ENCODE peak calls at places on chromosomes 12 and 14, in eight cellular contexts. F is HFFc6, B is EL, X is GM04504, R is HEK293T, D is A172, L is NCI-H1092 treated with DMSO at 0.1 percent for 48 hours, C is NCI-H345. A is an unnamed sample.

GRCh38 chr12:131192951-131193350 is 239.2 kb downstream of the ADGRD1 start:
- DNase-seq in X (no peak), L (no peak), R (no peak), D (no peak), C (no peak), B (no peak), F (no peak), A (no peak)

GRCh38 chr12:82757611-82758010 is 70.9 kb downstream of the TMTC2 start:
- DNase-seq in L (no peak), R (no peak), F (no peak), C (no peak), D (no peak), B (no peak), X (no peak), A (no peak)

GRCh38 chr12:43058616-43059015 is 469.1 kb upstream of the PRICKLE1 start:
- DNase-seq in D (no peak), B (no peak), X (no peak), F (no peak), R (no peak), C (no peak), L (no peak), A (no peak)

GRCh38 chr12:47361389-47362031 is 281.8 kb upstream of the AMIGO2 start:
- DNase-seq in D (no peak), R (peak), C (no peak), F (no peak), B (peak), L (no peak), X (no peak), A (no peak)

GRCh38 chr14:27190286-27190685 is 592.5 kb upstream of the NOVA1 start:
- DNase-seq in C (no peak), R (no peak), L (no peak), F (no peak), B (no peak), X (no peak), D (no peak), A (no peak)

GRCh38 chr14:105899657-105900397 is 373.4 kb downstream of the TMEM121 start:
- DNase-seq in B (no peak), D (no peak), C (no peak), R (no peak), L (no peak), X (no peak), F (no peak), A (no peak)

GRCh38 chr14:70789361-70789760 is 20.0 kb downstream of the MAP3K9 start:
- DNase-seq in R (no peak), X (peak), L (no peak), D (peak), C (no peak), B (peak), F (peak), A (peak)

GRCh38 chr12:96400631-96401060 is 407 bp upstream of the CDK17 start:
- DNase-seq in C (no peak), R (no peak), D (no peak), F (no peak), X (no peak), L (peak), B (peak), A (peak)

GRCh38 chr12:78938341-78939084 is 73.9 kb downstream of the SYT1 start:
- DNase-seq in X (no peak), D (no peak), C (peak), F (no peak), L (peak), B (no peak), R (no peak), A (peak)

GRCh38 chr12:124551268-124552144 is 15.9 kb downstream of the NCOR2 start:
- DNase-seq in C (peak), D (no peak), X (no peak), R (peak), L (peak), B (no peak), F (no peak), A (peak)

GRCh38 chr14:23121401-23121800 is 2.3 kb upstream of the CEBPE start:
- DNase-seq in D (peak), X (peak), L (no peak), R (no peak), C (no peak), B (peak), F (peak), A (no peak)

GRCh38 chr14:98956181-98956580 is 315.8 kb downstream of the BCL11B start:
- DNase-seq in R (no peak), B (no peak), X (no peak), D (no peak), F (no peak), C (no peak), L (no peak), A (no peak)

GRCh38 chr14:50816419-50817047 is 14.4 kb downstream of the NIN start:
- DNase-seq in C (no peak), X (no peak), D (no peak), L (no peak), R (no peak), F (no peak), B (peak), A (no peak)

GRCh38 chr14:23487216-23487615 is 17.7 kb downstream of the NGDN start:
- DNase-seq in B (no peak), C (no peak), F (no peak), R (no peak), X (no peak), L (no peak), D (no peak), A (peak)

GRCh38 chr12:132407525-132407924 is 78.1 kb upstream of the GALNT9 start:
- DNase-seq in X (no peak), D (no peak), L (peak), F (no peak), R (no peak), B (no peak), C (no peak), A (peak)

GRCh38 chr14:75906228-75906627 is 75.6 kb downstream of the TGFB3 start:
- DNase-seq in B (no peak), F (no peak), D (no peak), X (no peak), C (no peak), L (no peak), R (no peak), A (no peak)

GRCh38 chr14:102675396-102675795 is 82.9 kb downstream of the RCOR1 start:
- DNase-seq in L (no peak), F (peak), D (peak), B (peak), R (no peak), C (no peak), X (no peak), A (no peak)

GRCh38 chr14:23385840-23386657 is 9.2 kb downstream of the CMTM5 start:
- DNase-seq in B (no peak), X (no peak), C (no peak), R (no peak), D (no peak), L (no peak), F (no peak), A (no peak)

GRCh38 chr12:41907036-41907435 is 237.6 kb downstream of the GXYLT1 start:
- DNase-seq in X (no peak), L (no peak), R (no peak), D (no peak), F (no peak), B (no peak), C (no peak), A (peak)

GRCh38 chr12:67748761-67749075 is 100.2 kb downstream of the DYRK2 start:
- DNase-seq in C (no peak), B (peak), F (peak), D (no peak), L (no peak), R (no peak), X (no peak), A (no peak)

GRCh38 chr12:41545761-41546160 is 357.6 kb downstream of the PDZRN4 start:
- DNase-seq in C (no peak), L (no peak), F (no peak), X (no peak), D (no peak), R (no peak), B (no peak), A (no peak)

A was measured in NCI-H2171 treated with DMSO at 0.1 percent for 48 hours.